ENCODE peak calls at places on chromosomes 13 and 19, in five cellular contexts. One of them, this sample, is unnamed.

GRCh38 chr19:50629801-50630200 is 9.9 kb downstream of the SYT3 start:
- DNase-seq in aorta: no peak
- DNase-seq in AML-193: no peak
- DNase-seq in NCI-H1417: no peak
- DNase-seq in choroid plexus epithelial cell: no peak
- DNase-seq in this sample: no peak

GRCh38 chr13:36431204-36432105 is 840 bp upstream of the CCNA1 start:
- DNase-seq in AML-193: no peak
- DNase-seq in NCI-H1417: peak; percentile 85
- DNase-seq in choroid plexus epithelial cell: no peak
- DNase-seq in aorta: no peak
- DNase-seq in this sample: no peak

GRCh38 chr19:29666634-29667389 is 1.6 kb downstream of the PLEKHF1 start:
- DNase-seq in NCI-H1417: no peak
- DNase-seq in AML-193: no peak
- DNase-seq in choroid plexus epithelial cell: peak; percentile 84
- DNase-seq in aorta: peak; percentile 89
- DNase-seq in this sample: no peak

GRCh38 chr19:6577410-6578125 is 13.4 kb downstream of the CD70 start:
- DNase-seq in aorta: no peak
- DNase-seq in AML-193: no peak
- DNase-seq in NCI-H1417: no peak
- DNase-seq in choroid plexus epithelial cell: no peak
- DNase-seq in this sample: no peak

GRCh38 chr13:41782086-41782485 is 178.8 kb downstream of the VWA8 start:
- DNase-seq in aorta: no peak
- DNase-seq in choroid plexus epithelial cell: no peak
- DNase-seq in NCI-H1417: no peak
- DNase-seq in AML-193: no peak
- DNase-seq in this sample: no peak

GRCh38 chr13:80945328-80945727 is 604.4 kb upstream of the SPRY2 start:
- DNase-seq in AML-193: no peak
- DNase-seq in aorta: no peak
- DNase-seq in NCI-H1417: peak; percentile 32
- DNase-seq in choroid plexus epithelial cell: no peak
- DNase-seq in this sample: no peak

GRCh38 chr13:113425931-113426590 is 27.2 kb downstream of the ADPRHL1 start:
- DNase-seq in AML-193: no peak
- DNase-seq in choroid plexus epithelial cell: no peak
- DNase-seq in NCI-H1417: no peak
- DNase-seq in aorta: no peak
- DNase-seq in this sample: no peak

GRCh38 chr13:30376426-30377311 is 45.6 kb upstream of the UBE2L5 start:
- DNase-seq in AML-193: peak; percentile 92
- DNase-seq in aorta: no peak
- DNase-seq in NCI-H1417: peak; percentile 6
- DNase-seq in choroid plexus epithelial cell: no peak
- DNase-seq in this sample: peak; percentile 58

GRCh38 chr19:11232555-11232954 is 6.9 kb upstream of the ANGPTL8 start:
- DNase-seq in aorta: no peak
- DNase-seq in NCI-H1417: no peak
- DNase-seq in choroid plexus epithelial cell: no peak
- DNase-seq in AML-193: no peak
- DNase-seq in this sample: no peak

GRCh38 chr19:19115954-19116353 is 22.3 kb downstream of the TMEM161A start:
- DNase-seq in choroid plexus epithelial cell: peak; percentile 19
- DNase-seq in aorta: peak; percentile 51
- DNase-seq in AML-193: no peak
- DNase-seq in NCI-H1417: no peak
- DNase-seq in this sample: peak; percentile 49

GRCh38 chr13:28792992-28793391 is 27.1 kb upstream of the MTUS2 start:
- DNase-seq in AML-193: no peak
- DNase-seq in choroid plexus epithelial cell: peak; percentile 79
- DNase-seq in NCI-H1417: no peak
- DNase-seq in aorta: no peak
- DNase-seq in this sample: no peak

GRCh38 chr13:78177306-78177705 is 258.7 kb upstream of the EDNRB start:
- DNase-seq in choroid plexus epithelial cell: no peak
- DNase-seq in aorta: no peak
- DNase-seq in NCI-H1417: no peak
- DNase-seq in AML-193: no peak
- DNase-seq in this sample: no peak

GRCh38 chr13:27338816-27339215 is 68.2 kb downstream of the RASL11A start:
- DNase-seq in AML-193: no peak
- DNase-seq in choroid plexus epithelial cell: no peak
- DNase-seq in aorta: no peak
- DNase-seq in NCI-H1417: no peak
- DNase-seq in this sample: no peak

GRCh38 chr13:36088001-36088400 is 43.2 kb downstream of the DCLK1 start:
- DNase-seq in AML-193: no peak
- DNase-seq in NCI-H1417: no peak
- DNase-seq in choroid plexus epithelial cell: no peak
- DNase-seq in aorta: no peak
- DNase-seq in this sample: no peak

GRCh38 chr19:3375221-3376088 is 9.1 kb downstream of the NFIC start:
- DNase-seq in choroid plexus epithelial cell: peak; percentile 46
- DNase-seq in AML-193: no peak
- DNase-seq in aorta: peak; percentile 92
- DNase-seq in NCI-H1417: no peak
- DNase-seq in this sample: no peak

GRCh38 chr19:19656451-19657396 is 6.8 kb downstream of the ATP13A1 start:
- DNase-seq in choroid plexus epithelial cell: no peak
- DNase-seq in NCI-H1417: no peak
- DNase-seq in AML-193: no peak
- DNase-seq in aorta: no peak
- DNase-seq in this sample: no peak

GRCh38 chr19:43318203-43318602 is 35.3 kb upstream of the CD177 start:
- DNase-seq in aorta: no peak
- DNase-seq in NCI-H1417: no peak
- DNase-seq in AML-193: no peak
- DNase-seq in choroid plexus epithelial cell: no peak
- DNase-seq in this sample: no peak

GRCh38 chr13:44448875-44449274 is 75.3 kb downstream of the SERP2 start:
- DNase-seq in aorta: no peak
- DNase-seq in NCI-H1417: no peak
- DNase-seq in AML-193: no peak
- DNase-seq in choroid plexus epithelial cell: no peak
- DNase-seq in this sample: no peak

GRCh38 chr13:35675651-35676050 is 199.2 kb upstream of the MAB21L1 start:
- DNase-seq in aorta: no peak
- DNase-seq in NCI-H1417: no peak
- DNase-seq in choroid plexus epithelial cell: no peak
- DNase-seq in AML-193: no peak
- DNase-seq in this sample: no peak

GRCh38 chr19:46611791-46612190 is 10.7 kb downstream of the CALM3 start:
- DNase-seq in aorta: peak; percentile 33
- DNase-seq in NCI-H1417: no peak
- DNase-seq in AML-193: no peak
- DNase-seq in choroid plexus epithelial cell: no peak
- DNase-seq in this sample: no peak

GRCh38 chr13:93847162-93847561 is 620.6 kb downstream of the GPC6 start:
- DNase-seq in AML-193: no peak
- DNase-seq in aorta: no peak
- DNase-seq in choroid plexus epithelial cell: peak; percentile 83
- DNase-seq in NCI-H1417: no peak
- DNase-seq in this sample: no peak

GRCh38 chr13:19862511-19863313 is 737 bp downstream of the ZMYM5 start:
- DNase-seq in aorta: no peak
- DNase-seq in choroid plexus epithelial cell: peak; percentile 32
- DNase-seq in NCI-H1417: peak; percentile 57
- DNase-seq in AML-193: peak; percentile 45
- DNase-seq in this sample: peak; percentile 38

GRCh38 chr13:20714563-20715339 is 11.3 kb downstream of the IL17D start:
- DNase-seq in aorta: peak; percentile 80
- DNase-seq in choroid plexus epithelial cell: peak; percentile 87
- DNase-seq in NCI-H1417: no peak
- DNase-seq in AML-193: no peak
- DNase-seq in this sample: no peak

GRCh38 chr19:41462497-41462896 is 19.5 kb downstream of the ERICH4 start:
- DNase-seq in aorta: no peak
- DNase-seq in NCI-H1417: no peak
- DNase-seq in AML-193: no peak
- DNase-seq in choroid plexus epithelial cell: no peak
- DNase-seq in this sample: no peak

GRCh38 chr19:48779636-48780035 is 24.3 kb downstream of the FGF21 start:
- DNase-seq in NCI-H1417: no peak
- DNase-seq in choroid plexus epithelial cell: no peak
- DNase-seq in aorta: no peak
- DNase-seq in AML-193: no peak
- DNase-seq in this sample: no peak

GRCh38 chr13:35475960-35476943 is at the start of gene MAB21L1:
- DNase-seq in NCI-H1417: peak; percentile 75
- DNase-seq in aorta: no peak
- DNase-seq in AML-193: no peak
- DNase-seq in choroid plexus epithelial cell: peak; percentile 54
- DNase-seq in this sample: no peak

GRCh38 chr19:10896851-10897526 is 25.6 kb downstream of the CARM1 start:
- DNase-seq in NCI-H1417: peak; percentile 17
- DNase-seq in AML-193: no peak
- DNase-seq in choroid plexus epithelial cell: peak; percentile 58
- DNase-seq in aorta: no peak
- DNase-seq in this sample: no peak

GRCh38 chr19:10230904-10231623 is at the start of gene S1PR2:
- DNase-seq in aorta: peak; percentile 85
- DNase-seq in NCI-H1417: peak; percentile 72
- DNase-seq in choroid plexus epithelial cell: peak; percentile 59
- DNase-seq in AML-193: peak; percentile 35
- DNase-seq in this sample: peak; percentile 74

GRCh38 chr13:23817833-23818232 is 71.4 kb downstream of the MIPEP start:
- DNase-seq in aorta: no peak
- DNase-seq in choroid plexus epithelial cell: no peak
- DNase-seq in AML-193: no peak
- DNase-seq in NCI-H1417: no peak
- DNase-seq in this sample: no peak

GRCh38 chr13:77918391-77919261 is at the start of gene EDNRB:
- DNase-seq in aorta: peak; percentile 64
- DNase-seq in NCI-H1417: peak; percentile 76
- DNase-seq in AML-193: no peak
- DNase-seq in choroid plexus epithelial cell: peak; percentile 57
- DNase-seq in this sample: no peak

GRCh38 chr13:106580551-106580950 is 12.6 kb upstream of the ARGLU1 start:
- DNase-seq in NCI-H1417: no peak
- DNase-seq in choroid plexus epithelial cell: no peak
- DNase-seq in aorta: no peak
- DNase-seq in AML-193: no peak
- DNase-seq in this sample: no peak

GRCh38 chr13:108947551-108948030 is 318.2 kb downstream of the MYO16 start:
- DNase-seq in choroid plexus epithelial cell: peak; percentile 97
- DNase-seq in AML-193: no peak
- DNase-seq in NCI-H1417: no peak
- DNase-seq in aorta: peak; percentile 66
- DNase-seq in this sample: no peak